ENCODE peak calls at places on chromosomes 13 and 19, in eight cellular contexts. One of them, this sample, is unnamed.

GRCh38 chr19:58037927-58038687 is 4.3 kb downstream of the ZSCAN1 start:
- DNase-seq in neural progenitor cell: peak; percentile 69
- DNase-seq in HAP-1: no peak
- DNase-seq in choroid plexus epithelial cell: no peak
- DNase-seq in stimulated activated CD4-positive, alpha-beta T cell treated with anti-CD3 and anti-CD28 coated beads, Interleukin-1b, Interleukin-23, amount 100 ng/mL, for 1 hour: no peak
- DNase-seq in stimulated activated CD8-positive, alpha-beta memory T cell treated with anti-CD3 and anti-CD28 coated beads, Interleukin-4, amount 100 ng/mL, for 1 hour: no peak
- DNase-seq in NCI-H345: no peak
- DNase-seq in GM10248: no peak
- DNase-seq in this sample: no peak

GRCh38 chr13:99055286-99056073 is 77.6 kb upstream of the DOCK9 start:
- DNase-seq in GM10248: no peak
- DNase-seq in stimulated activated CD4-positive, alpha-beta T cell treated with anti-CD3 and anti-CD28 coated beads, Interleukin-1b, Interleukin-23, amount 100 ng/mL, for 1 hour: no peak
- DNase-seq in neural progenitor cell: peak; percentile 5
- DNase-seq in HAP-1: no peak
- DNase-seq in NCI-H345: no peak
- DNase-seq in stimulated activated CD8-positive, alpha-beta memory T cell treated with anti-CD3 and anti-CD28 coated beads, Interleukin-4, amount 100 ng/mL, for 1 hour: no peak
- DNase-seq in choroid plexus epithelial cell: no peak
- DNase-seq in this sample: no peak

GRCh38 chr19:14145381-14145780 is 9.0 kb upstream of the ASF1B start:
- DNase-seq in stimulated activated CD4-positive, alpha-beta T cell treated with anti-CD3 and anti-CD28 coated beads, Interleukin-1b, Interleukin-23, amount 100 ng/mL, for 1 hour: no peak
- DNase-seq in stimulated activated CD8-positive, alpha-beta memory T cell treated with anti-CD3 and anti-CD28 coated beads, Interleukin-4, amount 100 ng/mL, for 1 hour: no peak
- DNase-seq in NCI-H345: no peak
- DNase-seq in choroid plexus epithelial cell: no peak
- DNase-seq in HAP-1: no peak
- DNase-seq in neural progenitor cell: no peak
- DNase-seq in GM10248: no peak
- DNase-seq in this sample: no peak

GRCh38 chr19:480016-480855 is 16.1 kb upstream of the MADCAM1 start:
- DNase-seq in NCI-H345: peak; percentile 41
- DNase-seq in HAP-1: peak; percentile 64
- DNase-seq in stimulated activated CD8-positive, alpha-beta memory T cell treated with anti-CD3 and anti-CD28 coated beads, Interleukin-4, amount 100 ng/mL, for 1 hour: no peak
- DNase-seq in choroid plexus epithelial cell: peak; percentile 65
- DNase-seq in neural progenitor cell: peak; percentile 84
- DNase-seq in GM10248: no peak
- DNase-seq in stimulated activated CD4-positive, alpha-beta T cell treated with anti-CD3 and anti-CD28 coated beads, Interleukin-1b, Interleukin-23, amount 100 ng/mL, for 1 hour: no peak
- DNase-seq in this sample: no peak

GRCh38 chr13:24747248-24748151 is 16.5 kb upstream of the RNF17 start:
- DNase-seq in stimulated activated CD8-positive, alpha-beta memory T cell treated with anti-CD3 and anti-CD28 coated beads, Interleukin-4, amount 100 ng/mL, for 1 hour: no peak
- DNase-seq in HAP-1: no peak
- DNase-seq in stimulated activated CD4-positive, alpha-beta T cell treated with anti-CD3 and anti-CD28 coated beads, Interleukin-1b, Interleukin-23, amount 100 ng/mL, for 1 hour: no peak
- DNase-seq in choroid plexus epithelial cell: peak; percentile 15
- DNase-seq in NCI-H345: peak; percentile 39
- DNase-seq in neural progenitor cell: peak; percentile 56
- DNase-seq in GM10248: no peak
- DNase-seq in this sample: no peak

GRCh38 chr13:96130818-96131217 is 40.9 kb downstream of the HS6ST3 start:
- DNase-seq in neural progenitor cell: peak; percentile 27
- DNase-seq in GM10248: no peak
- DNase-seq in HAP-1: no peak
- DNase-seq in NCI-H345: no peak
- DNase-seq in choroid plexus epithelial cell: no peak
- DNase-seq in stimulated activated CD4-positive, alpha-beta T cell treated with anti-CD3 and anti-CD28 coated beads, Interleukin-1b, Interleukin-23, amount 100 ng/mL, for 1 hour: no peak
- DNase-seq in stimulated activated CD8-positive, alpha-beta memory T cell treated with anti-CD3 and anti-CD28 coated beads, Interleukin-4, amount 100 ng/mL, for 1 hour: no peak
- DNase-seq in this sample: no peak

GRCh38 chr19:46441775-46442332 is 13.1 kb upstream of the PNMA8C start:
- DNase-seq in NCI-H345: no peak
- DNase-seq in stimulated activated CD4-positive, alpha-beta T cell treated with anti-CD3 and anti-CD28 coated beads, Interleukin-1b, Interleukin-23, amount 100 ng/mL, for 1 hour: no peak
- DNase-seq in choroid plexus epithelial cell: no peak
- DNase-seq in HAP-1: no peak
- DNase-seq in stimulated activated CD8-positive, alpha-beta memory T cell treated with anti-CD3 and anti-CD28 coated beads, Interleukin-4, amount 100 ng/mL, for 1 hour: no peak
- DNase-seq in neural progenitor cell: no peak
- DNase-seq in GM10248: no peak
- DNase-seq in this sample: no peak

GRCh38 chr13:83297591-83298305 is 584.5 kb downstream of the SLITRK1 start:
- DNase-seq in NCI-H345: no peak
- DNase-seq in stimulated activated CD4-positive, alpha-beta T cell treated with anti-CD3 and anti-CD28 coated beads, Interleukin-1b, Interleukin-23, amount 100 ng/mL, for 1 hour: no peak
- DNase-seq in HAP-1: no peak
- DNase-seq in GM10248: no peak
- DNase-seq in neural progenitor cell: no peak
- DNase-seq in choroid plexus epithelial cell: peak; percentile 10
- DNase-seq in stimulated activated CD8-positive, alpha-beta memory T cell treated with anti-CD3 and anti-CD28 coated beads, Interleukin-4, amount 100 ng/mL, for 1 hour: no peak
- DNase-seq in this sample: no peak

GRCh38 chr13:28564030-28564429 is 69.1 kb upstream of the FLT1 start:
- DNase-seq in neural progenitor cell: no peak
- DNase-seq in NCI-H345: peak; percentile 56
- DNase-seq in HAP-1: no peak
- DNase-seq in choroid plexus epithelial cell: no peak
- DNase-seq in stimulated activated CD4-positive, alpha-beta T cell treated with anti-CD3 and anti-CD28 coated beads, Interleukin-1b, Interleukin-23, amount 100 ng/mL, for 1 hour: no peak
- DNase-seq in stimulated activated CD8-positive, alpha-beta memory T cell treated with anti-CD3 and anti-CD28 coated beads, Interleukin-4, amount 100 ng/mL, for 1 hour: no peak
- DNase-seq in GM10248: no peak
- DNase-seq in this sample: no peak

GRCh38 chr19:40609561-40610395 is 8.6 kb downstream of the LTBP4 start:
- DNase-seq in choroid plexus epithelial cell: peak; percentile 62
- DNase-seq in stimulated activated CD4-positive, alpha-beta T cell treated with anti-CD3 and anti-CD28 coated beads, Interleukin-1b, Interleukin-23, amount 100 ng/mL, for 1 hour: peak; percentile 86
- DNase-seq in stimulated activated CD8-positive, alpha-beta memory T cell treated with anti-CD3 and anti-CD28 coated beads, Interleukin-4, amount 100 ng/mL, for 1 hour: peak; percentile 68
- DNase-seq in HAP-1: peak; percentile 91
- DNase-seq in neural progenitor cell: peak; percentile 94
- DNase-seq in GM10248: peak; percentile 91
- DNase-seq in NCI-H345: peak; percentile 94
- DNase-seq in this sample: no peak

GRCh38 chr13:76455960-76456359 is 430.2 kb downstream of the KCTD12 start:
- DNase-seq in neural progenitor cell: no peak
- DNase-seq in GM10248: no peak
- DNase-seq in NCI-H345: no peak
- DNase-seq in choroid plexus epithelial cell: peak; percentile 67
- DNase-seq in stimulated activated CD8-positive, alpha-beta memory T cell treated with anti-CD3 and anti-CD28 coated beads, Interleukin-4, amount 100 ng/mL, for 1 hour: no peak
- DNase-seq in HAP-1: no peak
- DNase-seq in stimulated activated CD4-positive, alpha-beta T cell treated with anti-CD3 and anti-CD28 coated beads, Interleukin-1b, Interleukin-23, amount 100 ng/mL, for 1 hour: no peak
- DNase-seq in this sample: no peak

GRCh38 chr13:74922963-74923362 is 559.0 kb downstream of the TBC1D4 start:
- DNase-seq in stimulated activated CD8-positive, alpha-beta memory T cell treated with anti-CD3 and anti-CD28 coated beads, Interleukin-4, amount 100 ng/mL, for 1 hour: no peak
- DNase-seq in GM10248: no peak
- DNase-seq in neural progenitor cell: no peak
- DNase-seq in NCI-H345: no peak
- DNase-seq in choroid plexus epithelial cell: no peak
- DNase-seq in stimulated activated CD4-positive, alpha-beta T cell treated with anti-CD3 and anti-CD28 coated beads, Interleukin-1b, Interleukin-23, amount 100 ng/mL, for 1 hour: no peak
- DNase-seq in HAP-1: no peak
- DNase-seq in this sample: no peak

GRCh38 chr13:94382960-94383359 is 96.5 kb downstream of the DCT start:
- DNase-seq in NCI-H345: no peak
- DNase-seq in stimulated activated CD4-positive, alpha-beta T cell treated with anti-CD3 and anti-CD28 coated beads, Interleukin-1b, Interleukin-23, amount 100 ng/mL, for 1 hour: no peak
- DNase-seq in GM10248: no peak
- DNase-seq in choroid plexus epithelial cell: no peak
- DNase-seq in neural progenitor cell: no peak
- DNase-seq in stimulated activated CD8-positive, alpha-beta memory T cell treated with anti-CD3 and anti-CD28 coated beads, Interleukin-4, amount 100 ng/mL, for 1 hour: no peak
- DNase-seq in HAP-1: no peak
- DNase-seq in this sample: no peak

This sample was measured in iPS DF 19.7.